ENCODE peak calls at places on chromosome 11, in ten cellular contexts. M, I, L, C, G, F, V, U, J and T are unnamed samples.

GRCh38 chr11:126132319-126132718 is 69.7 kb upstream of the CDON start:
- DNase-seq in G (no peak), J (no peak), I (no peak), C (peak), U (no peak), L (no peak), F (no peak), V (peak), M (no peak), T (no peak)

GRCh38 chr11:85935751-85936150 is 80.6 kb downstream of the CCDC83 start:
- DNase-seq in L (no peak), I (no peak), F (no peak), C (no peak), U (no peak), V (no peak), M (no peak), G (no peak), J (no peak), T (no peak)

GRCh38 chr11:31649567-31649966 is 140.0 kb downstream of the ELP4 start:
- DNase-seq in F (no peak), G (no peak), V (no peak), L (no peak), M (no peak), I (no peak), U (no peak), C (no peak), J (no peak), T (no peak)

GRCh38 chr11:119205080-119205479 is 1.1 kb upstream of the CBL start:
- DNase-seq in J (no peak), L (no peak), F (no peak), G (no peak), C (no peak), U (no peak), V (no peak), I (no peak), M (no peak), T (peak)

GRCh38 chr11:91513734-91514133 is 710.9 kb upstream of the FAT3 start:
- DNase-seq in C (peak), L (no peak), M (no peak), J (no peak), F (no peak), U (no peak), V (no peak), I (peak), G (no peak), T (no peak)

GRCh38 chr11:35688023-35688422 is 25.4 kb downstream of the TRIM44 start:
- DNase-seq in L (no peak), U (no peak), F (no peak), C (no peak), G (no peak), V (no peak), M (no peak), I (no peak), J (peak), T (peak)

GRCh38 chr11:61908730-61909622 is 8.4 kb downstream of the RAB3IL1 start:
- DNase-seq in V (no peak), G (no peak), I (no peak), F (no peak), C (no peak), J (no peak), L (no peak), M (no peak), U (no peak), T (peak)

GRCh38 chr11:130980463-130980862 is 64.2 kb upstream of the SNX19 start:
- DNase-seq in F (no peak), J (no peak), I (no peak), L (no peak), V (no peak), C (no peak), M (no peak), U (no peak), G (no peak), T (no peak)